ENCODE peak calls at places on chromosomes 2 and 18, in seven cellular contexts. One of them, this sample, is unnamed.

GRCh38 chr2:54497738-54498680 is 41.9 kb downstream of the SPTBN1 start:
- DNase-seq in heart right ventricle: no peak
- DNase-seq in IMR-90: peak; percentile 23
- DNase-seq in upper lobe of right lung: no peak
- DNase-seq in HCT116: no peak
- DNase-seq in brain microvascular endothelial cell: peak; percentile 45
- DNase-seq in CD8-positive, alpha-beta T cell: no peak
- DNase-seq in this sample: peak; percentile 60

GRCh38 chr2:38171208-38171858 is 95.4 kb upstream of the CYP1B1 start:
- DNase-seq in heart right ventricle: no peak
- DNase-seq in IMR-90: no peak
- DNase-seq in upper lobe of right lung: no peak
- DNase-seq in HCT116: no peak
- DNase-seq in brain microvascular endothelial cell: no peak
- DNase-seq in CD8-positive, alpha-beta T cell: no peak
- DNase-seq in this sample: no peak

GRCh38 chr18:10078053-10078452 is 164.2 kb downstream of the VAPA start:
- DNase-seq in heart right ventricle: no peak
- DNase-seq in IMR-90: no peak
- DNase-seq in upper lobe of right lung: no peak
- DNase-seq in HCT116: no peak
- DNase-seq in brain microvascular endothelial cell: no peak
- DNase-seq in CD8-positive, alpha-beta T cell: no peak
- DNase-seq in this sample: no peak

GRCh38 chr18:49018961-49019445 is 68.2 kb upstream of the SMAD7 start:
- DNase-seq in heart right ventricle: no peak
- DNase-seq in IMR-90: no peak
- DNase-seq in upper lobe of right lung: peak; percentile 60
- DNase-seq in HCT116: no peak
- DNase-seq in brain microvascular endothelial cell: no peak
- DNase-seq in CD8-positive, alpha-beta T cell: no peak
- DNase-seq in this sample: no peak

GRCh38 chr2:215868886-215869285 is 144.5 kb downstream of the MREG start:
- DNase-seq in heart right ventricle: no peak
- DNase-seq in IMR-90: no peak
- DNase-seq in upper lobe of right lung: no peak
- DNase-seq in HCT116: no peak
- DNase-seq in brain microvascular endothelial cell: no peak
- DNase-seq in CD8-positive, alpha-beta T cell: no peak
- DNase-seq in this sample: no peak

GRCh38 chr2:68837164-68837860 is 33.9 kb downstream of the BMP10 start:
- DNase-seq in heart right ventricle: peak; percentile 76
- DNase-seq in IMR-90: peak; percentile 27
- DNase-seq in upper lobe of right lung: peak; percentile 92
- DNase-seq in HCT116: peak; percentile 58
- DNase-seq in brain microvascular endothelial cell: no peak
- DNase-seq in CD8-positive, alpha-beta T cell: peak; percentile 51
- DNase-seq in this sample: peak; percentile 57

GRCh38 chr2:125713533-125713932 is 942.4 kb upstream of the GYPC start:
- DNase-seq in heart right ventricle: no peak
- DNase-seq in IMR-90: no peak
- DNase-seq in upper lobe of right lung: no peak
- DNase-seq in HCT116: no peak
- DNase-seq in brain microvascular endothelial cell: no peak
- DNase-seq in CD8-positive, alpha-beta T cell: no peak
- DNase-seq in this sample: no peak

GRCh38 chr2:112637289-112637660 is 8.5 kb upstream of the SLC20A1 start:
- DNase-seq in heart right ventricle: no peak
- DNase-seq in IMR-90: no peak
- DNase-seq in upper lobe of right lung: no peak
- DNase-seq in HCT116: no peak
- DNase-seq in brain microvascular endothelial cell: no peak
- DNase-seq in CD8-positive, alpha-beta T cell: no peak
- DNase-seq in this sample: no peak

GRCh38 chr2:214066847-214067246 is 344.0 kb upstream of the VWC2L start:
- DNase-seq in heart right ventricle: no peak
- DNase-seq in IMR-90: no peak
- DNase-seq in upper lobe of right lung: no peak
- DNase-seq in HCT116: no peak
- DNase-seq in brain microvascular endothelial cell: no peak
- DNase-seq in CD8-positive, alpha-beta T cell: no peak
- DNase-seq in this sample: no peak

GRCh38 chr2:32922466-32922865 is 24.3 kb upstream of the LTBP1 start:
- DNase-seq in heart right ventricle: no peak
- DNase-seq in IMR-90: no peak
- DNase-seq in upper lobe of right lung: no peak
- DNase-seq in HCT116: no peak
- DNase-seq in brain microvascular endothelial cell: no peak
- DNase-seq in CD8-positive, alpha-beta T cell: no peak
- DNase-seq in this sample: no peak

GRCh38 chr2:64410673-64411072 is 43.3 kb upstream of the LGALSL start:
- DNase-seq in heart right ventricle: no peak
- DNase-seq in IMR-90: no peak
- DNase-seq in upper lobe of right lung: no peak
- DNase-seq in HCT116: no peak
- DNase-seq in brain microvascular endothelial cell: no peak
- DNase-seq in CD8-positive, alpha-beta T cell: no peak
- DNase-seq in this sample: no peak

GRCh38 chr2:238875161-238875530 is 27.3 kb downstream of the TWIST2 start:
- DNase-seq in heart right ventricle: no peak
- DNase-seq in IMR-90: no peak
- DNase-seq in upper lobe of right lung: no peak
- DNase-seq in HCT116: no peak
- DNase-seq in brain microvascular endothelial cell: no peak
- DNase-seq in CD8-positive, alpha-beta T cell: no peak
- DNase-seq in this sample: peak; percentile 44

GRCh38 chr18:2881490-2882195 is 34.8 kb downstream of the EMILIN2 start:
- DNase-seq in heart right ventricle: peak; percentile 46
- DNase-seq in IMR-90: peak; percentile 88
- DNase-seq in upper lobe of right lung: no peak
- DNase-seq in HCT116: no peak
- DNase-seq in brain microvascular endothelial cell: peak; percentile 88
- DNase-seq in CD8-positive, alpha-beta T cell: no peak
- DNase-seq in this sample: peak; percentile 92

GRCh38 chr2:38057651-38058410 is 18.1 kb downstream of the CYP1B1 start:
- DNase-seq in heart right ventricle: no peak
- DNase-seq in IMR-90: no peak
- DNase-seq in upper lobe of right lung: no peak
- DNase-seq in HCT116: no peak
- DNase-seq in brain microvascular endothelial cell: no peak
- DNase-seq in CD8-positive, alpha-beta T cell: no peak
- DNase-seq in this sample: no peak

GRCh38 chr18:50297621-50298442 is 10.3 kb upstream of the CXXC1 start:
- DNase-seq in heart right ventricle: peak; percentile 74
- DNase-seq in IMR-90: peak; percentile 61
- DNase-seq in upper lobe of right lung: peak; percentile 85
- DNase-seq in HCT116: no peak
- DNase-seq in brain microvascular endothelial cell: peak; percentile 79
- DNase-seq in CD8-positive, alpha-beta T cell: peak; percentile 52
- DNase-seq in this sample: peak; percentile 83

GRCh38 chr2:240426797-240427721 is 8.4 kb upstream of the GPC1 start:
- DNase-seq in heart right ventricle: no peak
- DNase-seq in IMR-90: peak; percentile 85
- DNase-seq in upper lobe of right lung: peak; percentile 54
- DNase-seq in HCT116: no peak
- DNase-seq in brain microvascular endothelial cell: peak; percentile 13
- DNase-seq in CD8-positive, alpha-beta T cell: no peak
- DNase-seq in this sample: peak; percentile 71

GRCh38 chr2:158315000-158315399 is 141.6 kb downstream of the CCDC148 start:
- DNase-seq in heart right ventricle: no peak
- DNase-seq in IMR-90: no peak
- DNase-seq in upper lobe of right lung: no peak
- DNase-seq in HCT116: no peak
- DNase-seq in brain microvascular endothelial cell: no peak
- DNase-seq in CD8-positive, alpha-beta T cell: no peak
- DNase-seq in this sample: no peak

GRCh38 chr2:127382836-127383235 is 4.9 kb downstream of the MAP3K2 start:
- DNase-seq in heart right ventricle: no peak
- DNase-seq in IMR-90: no peak
- DNase-seq in upper lobe of right lung: no peak
- DNase-seq in HCT116: no peak
- DNase-seq in brain microvascular endothelial cell: no peak
- DNase-seq in CD8-positive, alpha-beta T cell: no peak
- DNase-seq in this sample: no peak

GRCh38 chr18:51279367-51279984 is 82.0 kb upstream of the MEX3C start:
- DNase-seq in heart right ventricle: no peak
- DNase-seq in IMR-90: no peak
- DNase-seq in upper lobe of right lung: no peak
- DNase-seq in HCT116: no peak
- DNase-seq in brain microvascular endothelial cell: no peak
- DNase-seq in CD8-positive, alpha-beta T cell: no peak
- DNase-seq in this sample: no peak

GRCh38 chr2:190506666-190507065 is 27.9 kb downstream of the NEMP2 start:
- DNase-seq in heart right ventricle: no peak
- DNase-seq in IMR-90: no peak
- DNase-seq in upper lobe of right lung: no peak
- DNase-seq in HCT116: no peak
- DNase-seq in brain microvascular endothelial cell: no peak
- DNase-seq in CD8-positive, alpha-beta T cell: no peak
- DNase-seq in this sample: no peak

GRCh38 chr2:84971799-84972790 is 1.1 kb downstream of the KCMF1 start:
- DNase-seq in heart right ventricle: peak; percentile 59
- DNase-seq in IMR-90: peak; percentile 42
- DNase-seq in upper lobe of right lung: peak; percentile 83
- DNase-seq in HCT116: no peak
- DNase-seq in brain microvascular endothelial cell: no peak
- DNase-seq in CD8-positive, alpha-beta T cell: peak; percentile 57
- DNase-seq in this sample: peak; percentile 45

GRCh38 chr2:127622561-127623387 is 23.2 kb upstream of the GPR17 start:
- DNase-seq in heart right ventricle: no peak
- DNase-seq in IMR-90: no peak
- DNase-seq in upper lobe of right lung: peak; percentile 48
- DNase-seq in HCT116: no peak
- DNase-seq in brain microvascular endothelial cell: no peak
- DNase-seq in CD8-positive, alpha-beta T cell: no peak
- DNase-seq in this sample: no peak

GRCh38 chr18:9711361-9712129 is 3.4 kb downstream of the RAB31 start:
- DNase-seq in heart right ventricle: no peak
- DNase-seq in IMR-90: no peak
- DNase-seq in upper lobe of right lung: no peak
- DNase-seq in HCT116: no peak
- DNase-seq in brain microvascular endothelial cell: no peak
- DNase-seq in CD8-positive, alpha-beta T cell: no peak
- DNase-seq in this sample: no peak

GRCh38 chr2:235577404-235578330 is 83.8 kb downstream of the AGAP1 start:
- DNase-seq in heart right ventricle: peak; percentile 33
- DNase-seq in IMR-90: peak; percentile 70
- DNase-seq in upper lobe of right lung: no peak
- DNase-seq in HCT116: no peak
- DNase-seq in brain microvascular endothelial cell: peak; percentile 45
- DNase-seq in CD8-positive, alpha-beta T cell: no peak
- DNase-seq in this sample: peak; percentile 73

GRCh38 chr18:79921984-79922965 is 29.2 kb downstream of the SLC66A2 start:
- DNase-seq in heart right ventricle: no peak
- DNase-seq in IMR-90: no peak
- DNase-seq in upper lobe of right lung: no peak
- DNase-seq in HCT116: no peak
- DNase-seq in brain microvascular endothelial cell: no peak
- DNase-seq in CD8-positive, alpha-beta T cell: no peak
- DNase-seq in this sample: no peak

GRCh38 chr2:77081597-77081996 is 440.6 kb downstream of the LRRTM4 start:
- DNase-seq in heart right ventricle: no peak
- DNase-seq in IMR-90: no peak
- DNase-seq in upper lobe of right lung: no peak
- DNase-seq in HCT116: no peak
- DNase-seq in brain microvascular endothelial cell: no peak
- DNase-seq in CD8-positive, alpha-beta T cell: no peak
- DNase-seq in this sample: no peak
- H3K4me3 ChIP-seq in heart right ventricle: no peak overlapping the region
- H3K4me3 ChIP-seq in IMR-90: no peak overlapping the region
- H3K4me3 ChIP-seq in upper lobe of right lung: no peak overlapping the region
- H3K4me3 ChIP-seq in HCT116: no peak overlapping the region
- H3K4me3 ChIP-seq in brain microvascular endothelial cell: no peak overlapping the region
- H3K4me3 ChIP-seq in CD8-positive, alpha-beta T cell: no peak overlapping the region
- H3K4me3 ChIP-seq in this sample: no peak overlapping the region

DNA sequence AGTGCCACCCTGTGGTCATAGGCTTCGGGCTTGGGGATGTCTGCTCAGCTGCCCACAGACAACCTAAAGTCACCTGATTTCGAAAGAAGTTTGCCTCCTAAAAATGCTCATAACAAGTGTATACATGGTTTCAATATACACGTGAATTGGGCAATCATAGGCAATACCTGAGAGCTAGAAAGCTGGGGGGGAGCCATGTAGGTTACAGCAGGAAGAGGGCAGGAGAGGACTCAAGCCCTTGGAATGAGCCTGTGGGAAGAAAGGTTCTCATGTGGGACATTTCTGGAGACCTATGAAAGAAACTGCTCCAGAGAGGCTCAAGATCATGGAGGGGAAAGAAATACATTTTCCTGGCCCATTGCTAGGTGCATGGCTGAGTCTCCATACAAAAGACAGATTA is 109.7 kb downstream of the ACOXL start:
- DNase-seq in heart right ventricle: no peak
- DNase-seq in IMR-90: no peak
- DNase-seq in upper lobe of right lung: no peak
- DNase-seq in HCT116: no peak
- DNase-seq in brain microvascular endothelial cell: no peak
- DNase-seq in CD8-positive, alpha-beta T cell: no peak
- DNase-seq in this sample: no peak
- TF ChIP-seq CTCF in heart right ventricle: no peak
- TF ChIP-seq CTCF in IMR-90: no peak
- TF ChIP-seq CTCF in upper lobe of right lung: no peak
- TF ChIP-seq CTCF in HCT116: no peak
- TF ChIP-seq CTCF in brain microvascular endothelial cell: no peak
- TF ChIP-seq CTCF in CD8-positive, alpha-beta T cell: no peak
- TF ChIP-seq CTCF in this sample: no peak

DNA sequence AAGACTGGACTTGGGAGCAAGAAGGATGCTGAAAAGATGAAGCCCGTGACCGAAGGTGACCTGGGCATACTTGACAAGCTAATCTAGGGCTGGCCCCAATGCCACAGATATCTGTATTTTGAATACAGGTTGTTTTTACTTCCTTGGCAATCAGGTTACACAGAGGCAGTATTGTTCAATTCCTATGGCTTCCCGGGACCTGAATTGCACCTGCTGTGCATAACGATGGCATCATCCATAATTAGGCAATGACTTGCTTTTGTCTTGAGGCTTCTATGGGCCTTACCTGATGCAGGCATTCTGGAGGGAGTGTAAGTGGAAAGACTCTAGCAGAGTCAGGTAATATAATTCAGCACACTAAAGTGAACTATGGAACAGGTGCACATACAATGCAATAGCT is 60.6 kb upstream of the CUL3 start:
- DNase-seq in heart right ventricle: no peak
- DNase-seq in IMR-90: no peak
- DNase-seq in upper lobe of right lung: no peak
- DNase-seq in HCT116: no peak
- DNase-seq in brain microvascular endothelial cell: no peak
- DNase-seq in CD8-positive, alpha-beta T cell: no peak
- DNase-seq in this sample: no peak
- H3K4me3 ChIP-seq in heart right ventricle: no peak overlapping the region
- H3K4me3 ChIP-seq in IMR-90: no peak overlapping the region
- H3K4me3 ChIP-seq in upper lobe of right lung: no peak overlapping the region
- H3K4me3 ChIP-seq in HCT116: no peak overlapping the region
- H3K4me3 ChIP-seq in brain microvascular endothelial cell: no peak overlapping the region
- H3K4me3 ChIP-seq in CD8-positive, alpha-beta T cell: no peak overlapping the region
- H3K4me3 ChIP-seq in this sample: no peak overlapping the region

DNA sequence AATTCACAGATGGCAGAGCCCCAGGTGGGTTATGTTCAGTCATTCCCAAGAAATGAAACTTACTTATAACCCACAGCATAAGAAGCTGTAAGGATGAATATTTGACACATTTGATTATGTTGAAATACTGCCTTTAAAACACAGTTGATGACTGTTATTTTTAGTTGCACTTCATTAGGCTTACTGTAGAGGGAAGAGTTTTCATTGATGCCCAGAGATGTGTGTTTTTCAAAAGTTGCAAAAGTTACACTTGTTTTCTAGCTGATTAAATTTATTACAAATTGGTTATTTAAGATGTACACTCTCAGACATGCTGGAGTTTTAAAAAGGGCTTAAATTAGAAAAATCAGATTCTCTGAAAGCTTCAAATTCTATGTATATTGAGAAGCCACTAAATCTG is 506.1 kb downstream of the PARD3B start:
- DNase-seq in heart right ventricle: no peak
- DNase-seq in IMR-90: no peak
- DNase-seq in upper lobe of right lung: no peak
- DNase-seq in HCT116: no peak
- DNase-seq in brain microvascular endothelial cell: no peak
- DNase-seq in CD8-positive, alpha-beta T cell: no peak
- DNase-seq in this sample: no peak
- TF ChIP-seq CTCF in heart right ventricle: no peak
- TF ChIP-seq CTCF in IMR-90: peak; percentile 30
- TF ChIP-seq CTCF in upper lobe of right lung: peak; percentile 20
- TF ChIP-seq CTCF in HCT116: no peak
- TF ChIP-seq CTCF in brain microvascular endothelial cell: no peak
- TF ChIP-seq CTCF in CD8-positive, alpha-beta T cell: no peak
- TF ChIP-seq CTCF in this sample: peak; percentile 18

This sample was measured in cardiac fibroblast.